ENCODE peak calls at places on chromosome 1, in five cellular contexts. One of them, this sample, is unnamed.

GRCh38 chr1:109910963-109911798 is 532 bp downstream of the CSF1 start:
- DNase-seq in choroid plexus epithelial cell: no peak
- DNase-seq in PC-3: no peak
- DNase-seq in mammary epithelial cell: peak; percentile 24
- DNase-seq in ascending aorta: no peak
- DNase-seq in this sample: no peak

GRCh38 chr1:71658295-71658694 is 577.5 kb upstream of the ZRANB2 start:
- DNase-seq in ascending aorta: no peak
- DNase-seq in PC-3: no peak
- DNase-seq in choroid plexus epithelial cell: no peak
- DNase-seq in mammary epithelial cell: no peak
- DNase-seq in this sample: no peak

GRCh38 chr1:29474274-29474824 is 238.0 kb downstream of the PTPRU start:
- DNase-seq in PC-3: no peak
- DNase-seq in ascending aorta: peak; percentile 28
- DNase-seq in choroid plexus epithelial cell: no peak
- DNase-seq in mammary epithelial cell: no peak
- DNase-seq in this sample: no peak

GRCh38 chr1:244834596-244835275 is 722 bp upstream of the COX20 start:
- DNase-seq in choroid plexus epithelial cell: peak; percentile 92
- DNase-seq in PC-3: peak; percentile 90
- DNase-seq in ascending aorta: peak; percentile 93
- DNase-seq in mammary epithelial cell: peak; percentile 86
- DNase-seq in this sample: peak; percentile 93

GRCh38 chr1:230936475-230936874 is 42.2 kb downstream of the TTC13 start:
- DNase-seq in mammary epithelial cell: no peak
- DNase-seq in PC-3: no peak
- DNase-seq in ascending aorta: no peak
- DNase-seq in choroid plexus epithelial cell: no peak
- DNase-seq in this sample: no peak

GRCh38 chr1:145782166-145783099 is 41.5 kb downstream of the RNF115 start:
- DNase-seq in ascending aorta: no peak
- DNase-seq in PC-3: peak; percentile 97
- DNase-seq in choroid plexus epithelial cell: peak; percentile 94
- DNase-seq in mammary epithelial cell: peak; percentile 91
- DNase-seq in this sample: peak; percentile 90

GRCh38 chr1:201085902-201086735 is 26.1 kb downstream of the CACNA1S start:
- DNase-seq in choroid plexus epithelial cell: peak; percentile 64
- DNase-seq in PC-3: peak; percentile 97
- DNase-seq in ascending aorta: no peak
- DNase-seq in mammary epithelial cell: peak; percentile 34
- DNase-seq in this sample: peak; percentile 25

GRCh38 chr1:94406446-94406845 is 11.7 kb upstream of the ABCD3 start:
- DNase-seq in PC-3: no peak
- DNase-seq in ascending aorta: no peak
- DNase-seq in mammary epithelial cell: no peak
- DNase-seq in choroid plexus epithelial cell: peak; percentile 55
- DNase-seq in this sample: no peak

GRCh38 chr1:147287133-147287865 is 44.8 kb downstream of the CHD1L start:
- DNase-seq in ascending aorta: no peak
- DNase-seq in PC-3: peak; percentile 37
- DNase-seq in choroid plexus epithelial cell: peak; percentile 87
- DNase-seq in mammary epithelial cell: no peak
- DNase-seq in this sample: peak; percentile 36

GRCh38 chr1:42211224-42211623 is 46.7 kb upstream of the GUCA2A start:
- DNase-seq in PC-3: peak; percentile 59
- DNase-seq in mammary epithelial cell: peak; percentile 52
- DNase-seq in choroid plexus epithelial cell: no peak
- DNase-seq in ascending aorta: no peak
- DNase-seq in this sample: no peak

GRCh38 chr1:2554621-2555387 is 1.4 kb upstream of the TNFRSF14 start:
- DNase-seq in PC-3: peak; percentile 34
- DNase-seq in ascending aorta: peak; percentile 63
- DNase-seq in mammary epithelial cell: no peak
- DNase-seq in choroid plexus epithelial cell: peak; percentile 50
- DNase-seq in this sample: no peak

GRCh38 chr1:75135829-75136142 is 1.6 kb downstream of the LHX8 start:
- DNase-seq in ascending aorta: no peak
- DNase-seq in choroid plexus epithelial cell: no peak
- DNase-seq in PC-3: no peak
- DNase-seq in mammary epithelial cell: no peak
- DNase-seq in this sample: no peak

GRCh38 chr1:9729523-9729922 is 78.0 kb downstream of the PIK3CD start:
- DNase-seq in PC-3: no peak
- DNase-seq in ascending aorta: no peak
- DNase-seq in mammary epithelial cell: no peak
- DNase-seq in choroid plexus epithelial cell: no peak
- DNase-seq in this sample: no peak

GRCh38 chr1:64659478-64659877 is 85.4 kb upstream of the RAVER2 start:
- DNase-seq in choroid plexus epithelial cell: no peak
- DNase-seq in ascending aorta: no peak
- DNase-seq in PC-3: no peak
- DNase-seq in mammary epithelial cell: no peak
- DNase-seq in this sample: no peak

GRCh38 chr1:11708554-11709350 is 17.2 kb downstream of the DRAXIN start:
- DNase-seq in mammary epithelial cell: no peak
- DNase-seq in ascending aorta: no peak
- DNase-seq in choroid plexus epithelial cell: no peak
- DNase-seq in PC-3: peak; percentile 11
- DNase-seq in this sample: no peak

GRCh38 chr1:85315789-85316188 is 39.4 kb upstream of the BCL10 start:
- DNase-seq in PC-3: no peak
- DNase-seq in mammary epithelial cell: no peak
- DNase-seq in choroid plexus epithelial cell: no peak
- DNase-seq in ascending aorta: no peak
- DNase-seq in this sample: no peak

GRCh38 chr1:218463194-218464156 is 118.3 kb downstream of the TGFB2 start:
- DNase-seq in choroid plexus epithelial cell: peak; percentile 88
- DNase-seq in PC-3: peak; percentile 86
- DNase-seq in mammary epithelial cell: peak; percentile 47
- DNase-seq in ascending aorta: peak; percentile 85
- DNase-seq in this sample: peak; percentile 81

GRCh38 chr1:235675152-235675890 is 25.7 kb upstream of the GNG4 start:
- DNase-seq in mammary epithelial cell: peak; percentile 8
- DNase-seq in choroid plexus epithelial cell: peak; percentile 48
- DNase-seq in PC-3: no peak
- DNase-seq in ascending aorta: no peak
- DNase-seq in this sample: no peak

GRCh38 chr1:234871710-234872262 is 256.9 kb downstream of the TOMM20 start:
- DNase-seq in mammary epithelial cell: no peak
- DNase-seq in ascending aorta: no peak
- DNase-seq in PC-3: no peak
- DNase-seq in choroid plexus epithelial cell: no peak
- DNase-seq in this sample: no peak

DNA sequence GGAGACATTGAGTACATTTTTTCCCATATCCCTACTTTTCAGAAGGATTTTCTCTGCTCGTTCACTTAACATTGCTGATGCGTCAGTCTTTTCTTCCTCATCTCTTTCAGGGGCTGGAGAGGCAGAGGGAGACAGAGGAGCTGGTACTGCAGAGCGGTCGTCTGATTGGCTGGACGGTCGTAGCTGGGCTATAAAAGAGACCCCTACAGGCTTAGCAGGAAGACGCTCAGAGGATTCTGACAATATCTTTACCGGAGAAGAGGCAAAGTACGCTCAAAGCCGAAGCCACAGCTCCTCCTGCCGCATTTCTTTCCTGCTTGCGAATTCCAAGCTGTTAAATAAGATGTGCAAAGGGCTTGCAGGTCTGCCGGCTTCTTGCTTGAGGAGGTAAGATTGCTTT is at the start of gene RGS4:
- DNase-seq in mammary epithelial cell: peak; percentile 62
- DNase-seq in choroid plexus epithelial cell: peak; percentile 99
- DNase-seq in ascending aorta: peak; percentile 76
- DNase-seq in PC-3: peak; percentile 88
- DNase-seq in this sample: peak; percentile 98
- H3K4me3 ChIP-seq in mammary epithelial cell: no peak within 1 kb of the TSS
- H3K4me3 ChIP-seq in choroid plexus epithelial cell: peak within 1 kb of the TSS; percentile 65
- H3K4me3 ChIP-seq in ascending aorta: peak within 1 kb of the TSS; percentile 69
- H3K4me3 ChIP-seq in PC-3: peak within 1 kb of the TSS; percentile 50
- H3K4me3 ChIP-seq in this sample: peak within 1 kb of the TSS; percentile 87

GRCh38 chr1:6734579-6735397 is 33.2 kb upstream of the DNAJC11 start:
- DNase-seq in PC-3: no peak
- DNase-seq in ascending aorta: no peak
- DNase-seq in mammary epithelial cell: peak; percentile 28
- DNase-seq in choroid plexus epithelial cell: peak; percentile 13
- DNase-seq in this sample: peak; percentile 5
- H3K4me3 ChIP-seq in PC-3: no peak overlapping the region
- H3K4me3 ChIP-seq in ascending aorta: no peak overlapping the region
- H3K4me3 ChIP-seq in mammary epithelial cell: no peak overlapping the region
- H3K4me3 ChIP-seq in choroid plexus epithelial cell: no peak overlapping the region
- H3K4me3 ChIP-seq in this sample: no peak overlapping the region

GRCh38 chr1:108722292-108722691 is 9.6 kb downstream of the FNDC7 start:
- DNase-seq in choroid plexus epithelial cell: peak; percentile 34
- DNase-seq in PC-3: no peak
- DNase-seq in ascending aorta: no peak
- DNase-seq in mammary epithelial cell: no peak
- DNase-seq in this sample: no peak
- H3K4me3 ChIP-seq in choroid plexus epithelial cell: no peak overlapping the region
- H3K4me3 ChIP-seq in PC-3: no peak overlapping the region
- H3K4me3 ChIP-seq in ascending aorta: no peak overlapping the region
- H3K4me3 ChIP-seq in mammary epithelial cell: no peak overlapping the region
- H3K4me3 ChIP-seq in this sample: no peak overlapping the region

DNA sequence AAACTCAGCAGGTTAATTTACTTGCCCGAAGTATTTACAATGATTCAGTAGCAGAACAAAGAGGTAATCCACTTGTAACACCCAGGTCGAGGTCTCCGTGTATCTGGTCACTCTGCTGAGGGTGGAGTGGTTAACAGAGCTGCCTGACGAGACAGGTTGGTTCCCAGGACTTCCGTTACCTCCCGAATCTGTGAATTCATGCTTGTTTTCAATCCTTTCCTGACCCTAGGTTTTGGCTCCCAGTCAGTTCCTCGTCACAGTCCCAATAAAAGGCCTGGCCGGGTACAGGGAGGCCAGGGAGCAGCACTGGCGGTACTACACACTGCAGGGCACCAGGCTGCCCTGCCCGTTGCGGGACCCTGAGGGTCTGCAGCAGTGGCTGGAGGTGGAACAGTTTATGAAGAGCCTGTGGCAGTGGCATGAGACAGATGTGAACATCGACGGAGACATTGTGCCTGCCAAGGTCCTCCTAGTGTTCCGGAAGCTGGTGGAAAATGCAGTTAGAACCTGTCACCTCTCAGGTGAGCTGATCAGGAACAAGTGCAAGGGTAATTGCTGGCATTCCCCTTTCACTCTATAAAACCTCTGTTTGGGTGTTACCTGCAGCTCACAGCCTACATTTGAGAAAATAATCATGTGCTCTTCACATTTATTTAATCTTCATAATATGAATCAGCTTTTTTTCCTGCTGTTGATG is 12.8 kb downstream of the MAB21L3 start:
- DNase-seq in PC-3: peak; percentile 69
- DNase-seq in mammary epithelial cell: no peak
- DNase-seq in choroid plexus epithelial cell: no peak
- DNase-seq in ascending aorta: no peak
- DNase-seq in this sample: no peak
- H3K4me3 ChIP-seq in PC-3: peak overlapping the region; percentile 44
- H3K4me3 ChIP-seq in mammary epithelial cell: no peak overlapping the region
- H3K4me3 ChIP-seq in choroid plexus epithelial cell: no peak overlapping the region
- H3K4me3 ChIP-seq in ascending aorta: no peak overlapping the region
- H3K4me3 ChIP-seq in this sample: no peak overlapping the region